ENCODE peak calls at places on chromosomes 2 and 18, in four cellular contexts. V is endothelial cell of umbilical vein, U is fibroblast of lung, S is hepatocyte. O is an unnamed sample.
A peak's percentile ranks its signal among the peaks of the same experiment; 100 is the strongest.

GRCh38 chr2:149543845-149544244 is 43.7 kb downstream of the MMADHC start:
- DNase-seq in V (no peak), U (no peak), S (no peak), O (no peak)

GRCh38 chr18:13221821-13222220 is 3.3 kb downstream of the LDLRAD4 start:
- DNase-seq in V (no peak), U (peak; percentile 75), S (peak; percentile 68), O (no peak)

GRCh38 chr2:100606740-100607343 is 44.0 kb downstream of the PDCL3 start:
- DNase-seq in V (peak; percentile 47), U (peak; percentile 44), S (peak; percentile 50), O (peak; percentile 38)

GRCh38 chr2:313991-314390 is 26.1 kb upstream of the ALKAL2 start:
- DNase-seq in V (no peak), U (no peak), S (no peak), O (no peak)

GRCh38 chr2:173148520-173148919 is 72.9 kb downstream of the MAP3K20 start:
- DNase-seq in V (no peak), U (no peak), S (no peak), O (no peak)

GRCh38 chr2:4020153-4020552 is 316.8 kb downstream of the DCDC2C start:
- DNase-seq in V (no peak), U (peak; percentile 1), S (no peak), O (no peak)

GRCh38 chr2:120448961-120449421 is 103.1 kb downstream of the INHBB start:
- DNase-seq in V (no peak), U (no peak), S (no peak), O (no peak)

GRCh38 chr2:69830045-69830905 is 815 bp downstream of the GMCL1 start:
- DNase-seq in V (peak; percentile 44), U (peak; percentile 24), S (peak; percentile 60), O (no peak)

GRCh38 chr2:158953454-158953853 is 15.0 kb upstream of the TANC1 start:
- DNase-seq in V (peak; percentile 86), U (peak; percentile 64), S (no peak), O (no peak)

DNA sequence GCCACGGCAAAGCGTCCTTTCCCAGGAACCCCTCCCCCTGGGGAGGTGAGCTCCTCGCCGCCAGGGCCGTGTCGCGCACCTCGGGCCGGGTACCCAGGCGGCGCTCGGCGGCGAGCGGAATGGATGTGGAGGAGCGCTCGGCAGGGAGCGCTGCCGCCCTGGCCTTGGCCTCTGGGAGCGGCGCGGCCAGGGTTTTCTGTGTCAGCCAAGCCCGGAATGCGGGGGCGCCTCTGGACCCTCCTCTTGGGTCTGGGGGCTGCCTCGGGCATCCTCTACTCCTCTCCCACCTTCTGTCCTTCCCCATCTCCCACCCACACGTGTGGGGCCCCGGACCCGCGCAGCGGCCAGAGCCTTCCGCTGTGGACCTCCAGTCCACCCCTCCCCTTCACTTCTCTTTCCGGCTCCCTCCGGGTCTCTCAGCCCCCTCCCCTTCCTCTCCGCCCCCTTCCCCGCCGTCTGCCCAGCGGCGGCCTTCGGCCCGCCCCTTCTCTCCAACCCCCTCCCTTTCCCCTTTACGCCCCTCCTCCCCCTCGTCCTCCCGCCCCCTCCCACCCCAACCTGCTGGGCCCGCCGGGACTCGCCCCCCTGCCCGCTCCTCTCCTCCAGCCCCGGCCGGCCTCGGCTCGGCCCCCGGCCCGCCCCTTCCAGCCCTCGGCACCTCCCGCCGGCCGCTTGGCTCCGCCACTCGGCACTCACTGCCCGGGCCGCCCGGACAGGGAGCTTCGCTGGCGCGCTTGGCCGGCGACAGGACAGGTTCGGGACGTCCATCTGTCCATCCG is at the start of gene MERTK:
- DNase-seq in V (peak; percentile 92), U (peak; percentile 87), S (peak; percentile 95), O (peak; percentile 82)
- TF ChIP-seq EZH2 in V (no peak), U (peak; percentile 8), S (no peak), O (no peak)

DNA sequence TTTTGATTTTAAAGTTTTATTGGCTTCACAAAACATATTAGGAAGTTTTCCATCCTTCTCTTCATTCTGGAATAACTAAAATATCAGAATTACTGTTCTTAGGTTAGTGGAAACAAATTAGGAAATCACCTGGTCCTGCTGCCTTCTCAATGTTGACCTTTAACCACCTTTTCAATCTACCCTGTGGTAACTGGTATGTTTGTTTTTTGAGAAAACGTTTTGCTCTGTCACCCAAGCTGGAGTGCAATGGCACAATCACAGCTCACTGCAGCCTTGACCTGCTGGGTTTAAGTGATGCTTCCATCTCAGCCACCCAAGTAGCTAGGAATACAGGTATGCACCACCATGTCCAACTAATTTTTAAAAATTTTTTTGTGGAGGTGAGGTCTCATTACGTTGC is 28.4 kb downstream of the ACYP2 start:
- DNase-seq in V (no peak), U (no peak), S (no peak), O (no peak)
- H3K79me2 ChIP-seq in V (no peaks in the 10 kb centered on the region), U (no peaks in the 10 kb centered on the region), S (no peaks in the 10 kb centered on the region), O (no peaks in the 10 kb centered on the region)

GRCh38 chr2:136932700-136933099 is 167.4 kb downstream of the THSD7B start:
- DNase-seq in V (peak; percentile 5), U (no peak), S (peak; percentile 47), O (no peak)
- TF ChIP-seq CTCF in V (no peak), U (peak; percentile 30), S (peak; percentile 58), O (peak; percentile 40)

DNA sequence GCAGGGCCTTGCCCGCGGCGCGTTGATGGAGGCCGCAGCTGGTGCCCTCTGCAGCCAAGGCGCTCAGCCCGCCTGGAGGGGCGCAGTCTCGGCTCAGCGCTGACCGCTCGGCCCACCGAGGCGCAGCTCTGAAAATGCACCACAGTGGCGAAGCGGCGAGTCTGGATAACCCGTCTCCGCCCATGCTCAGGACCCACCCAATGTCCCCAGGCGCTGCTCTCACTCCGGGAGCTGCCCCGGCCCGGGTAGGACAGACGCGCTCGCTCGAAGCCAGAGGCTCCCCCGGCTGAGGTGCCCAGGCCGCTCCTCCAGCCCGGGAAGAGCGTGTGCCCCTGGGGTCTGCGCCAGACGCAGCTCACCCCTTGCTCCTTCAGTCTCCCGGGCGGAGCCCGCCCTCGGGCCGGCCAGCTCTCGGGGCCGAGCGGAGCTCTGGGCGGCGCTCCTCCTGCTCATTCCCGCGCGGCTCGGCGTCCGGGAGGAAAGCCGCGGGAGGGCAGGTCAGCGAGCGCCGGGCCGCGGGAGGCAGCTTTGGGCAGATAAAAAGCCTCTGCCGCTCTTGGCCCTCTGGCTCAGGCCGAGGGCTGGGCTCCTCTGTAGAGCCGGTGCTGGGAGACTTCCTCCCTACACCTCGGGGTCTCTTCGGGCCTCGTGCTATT is 1.6 kb upstream of the TBR1 start:
- DNase-seq in V (peak; percentile 44), U (peak; percentile 26), S (peak; percentile 32), O (no peak)
- TF ChIP-seq EZH2 in V (no peak), U (no peak), S (no peak), O (no peak)